ENCODE peak calls at places on chromosomes 2 and 18, in seven cellular contexts. V is GM12892, G is HepG2, U is K562, Y is SK-N-SH, L is H1, A is GM12878. X is an unnamed sample.

GRCh38 chr18:45212186-45213039 is 402.9 kb upstream of the SLC14A2 start:
- DNase-seq in V (peak), G (peak), U (peak), Y (peak), L (peak), A (peak), X (peak)

GRCh38 chr2:19955544-19956422 is 34.1 kb downstream of the WDR35 start:
- DNase-seq in V (peak), G (peak), U (peak), Y (peak), L (peak), A (peak), X (peak)

GRCh38 chr2:7788736-7789135 is 871.5 kb downstream of the RNF144A start:
- DNase-seq in V (no peak), G (no peak), U (no peak), Y (no peak), L (no peak), A (no peak), X (no peak)

GRCh38 chr18:7084080-7084765 is 33.4 kb downstream of the LAMA1 start:
- DNase-seq in V (no peak), G (no peak), U (no peak), Y (no peak), L (no peak), A (peak), X (no peak)

GRCh38 chr2:113806217-113806913 is 49.9 kb upstream of the SLC35F5 start:
- DNase-seq in V (no peak), G (no peak), U (no peak), Y (no peak), L (no peak), A (no peak), X (no peak)

GRCh38 chr2:184425083-184425482 is 173.2 kb upstream of the ZNF804A start:
- DNase-seq in V (no peak), G (no peak), U (no peak), Y (no peak), L (no peak), A (no peak), X (no peak)

GRCh38 chr2:96150007-96150406 is 4.8 kb upstream of the DUSP2 start:
- DNase-seq in V (no peak), G (no peak), U (no peak), Y (no peak), L (no peak), A (no peak), X (no peak)

GRCh38 chr2:8517850-8518480 is 163.9 kb upstream of the ID2 start:
- DNase-seq in V (no peak), G (no peak), U (no peak), Y (no peak), L (no peak), A (no peak), X (no peak)

DNA sequence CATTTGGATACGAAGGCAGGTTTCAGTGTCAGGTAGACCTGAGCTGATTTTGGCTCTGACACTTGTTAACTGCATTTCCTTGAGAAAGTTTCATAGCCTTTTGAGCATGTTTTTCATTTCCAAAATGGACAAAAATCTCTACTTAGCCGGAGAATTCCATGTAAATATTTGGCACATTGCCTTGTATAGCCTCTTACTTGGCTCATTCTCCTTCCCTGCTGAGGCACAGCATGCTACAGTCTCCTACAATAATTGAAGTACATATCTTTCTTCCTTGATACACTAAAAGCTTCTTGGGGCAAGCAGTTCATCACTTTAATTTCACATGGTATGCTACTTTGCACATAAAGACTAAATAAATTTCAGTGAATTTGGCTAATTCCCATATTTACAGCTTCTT is 772.2 kb upstream of the CHAC2 start:
- DNase-seq in V (no peak), G (no peak), U (no peak), Y (no peak), L (no peak), A (no peak), X (no peak)
- TF ChIP-seq TAF1 in V (no peak), G (no peak), U (no peak), Y (no peak), L (no peak), A (no peak), X (no peak)

DNA sequence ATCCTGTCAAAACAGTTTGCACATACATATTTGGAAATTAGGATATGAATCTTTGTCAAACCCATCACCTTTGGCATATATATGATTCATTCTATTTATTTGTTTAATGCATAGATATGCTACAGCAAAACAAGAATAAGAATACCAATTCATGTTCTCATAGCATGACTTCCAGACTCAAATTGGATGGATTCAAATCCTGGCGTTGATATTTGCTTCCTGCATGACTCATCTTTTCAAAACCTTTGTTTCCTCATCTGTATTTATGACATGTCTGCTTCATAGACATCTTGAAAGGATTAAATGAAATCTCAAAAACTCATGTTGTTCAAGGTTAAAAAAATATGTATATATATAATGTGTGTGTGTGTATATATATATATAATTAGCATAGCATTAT is 261.3 kb downstream of the MBD5 start:
- DNase-seq in V (no peak), G (no peak), U (no peak), Y (no peak), L (no peak), A (no peak), X (no peak)
- TF ChIP-seq TAF1 in V (no peak), G (no peak), U (no peak), Y (no peak), L (no peak), A (no peak), X (no peak)

GRCh38 chr2:10457846-10458563 is 9.9 kb upstream of the ODC1 start:
- DNase-seq in V (no peak), G (no peak), U (no peak), Y (no peak), L (no peak), A (no peak), X (no peak)
- TF ChIP-seq TAF1 in V (no peak), G (no peak), U (no peak), Y (no peak), L (no peak), A (no peak), X (no peak)

DNA sequence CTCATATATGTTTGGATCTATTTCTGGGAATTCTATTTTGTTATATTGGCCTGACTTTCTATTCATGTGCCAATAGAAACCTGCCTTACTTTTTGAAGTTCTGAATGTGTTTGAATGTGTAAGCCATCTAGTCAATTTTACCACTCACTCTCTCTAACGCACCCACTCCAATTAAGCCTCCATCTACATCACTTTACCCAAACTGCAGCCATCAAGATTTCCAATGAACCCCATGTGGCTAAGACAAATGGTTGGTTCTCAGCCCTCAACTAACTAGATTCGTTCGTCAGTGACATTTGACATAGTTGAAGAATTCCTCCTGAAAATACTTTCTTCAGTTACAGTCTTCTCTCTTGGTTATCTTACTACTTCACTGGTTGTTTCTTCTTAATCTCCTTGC is 137.3 kb upstream of the FSHR start:
- DNase-seq in V (no peak), G (no peak), U (no peak), Y (no peak), L (no peak), A (no peak), X (no peak)
- TF ChIP-seq TAF1 in V (no peak), G (no peak), U (no peak), Y (no peak), L (no peak), A (no peak), X (no peak)

GRCh38 chr2:164066095-164066494 is 330.3 kb upstream of the FIGN start:
- DNase-seq in V (no peak), G (no peak), U (no peak), Y (no peak), L (no peak), A (no peak), X (no peak)
- TF ChIP-seq TAF1 in V (no peak), G (no peak), U (no peak), Y (no peak), L (no peak), A (no peak), X (no peak)

GRCh38 chr2:107932483-107932882 is 53.8 kb upstream of the SLC5A7 start:
- DNase-seq in V (no peak), G (no peak), U (no peak), Y (no peak), L (no peak), A (no peak), X (no peak)

GRCh38 chr2:107927034-107927534 is 59.2 kb upstream of the SLC5A7 start:
- DNase-seq in V (no peak), G (no peak), U (no peak), Y (no peak), L (no peak), A (no peak), X (no peak)

GRCh38 chr2:107936427-107937359 is 49.6 kb upstream of the SLC5A7 start:
- DNase-seq in V (no peak), G (peak), U (peak), Y (peak), L (no peak), A (no peak), X (no peak)

DNA sequence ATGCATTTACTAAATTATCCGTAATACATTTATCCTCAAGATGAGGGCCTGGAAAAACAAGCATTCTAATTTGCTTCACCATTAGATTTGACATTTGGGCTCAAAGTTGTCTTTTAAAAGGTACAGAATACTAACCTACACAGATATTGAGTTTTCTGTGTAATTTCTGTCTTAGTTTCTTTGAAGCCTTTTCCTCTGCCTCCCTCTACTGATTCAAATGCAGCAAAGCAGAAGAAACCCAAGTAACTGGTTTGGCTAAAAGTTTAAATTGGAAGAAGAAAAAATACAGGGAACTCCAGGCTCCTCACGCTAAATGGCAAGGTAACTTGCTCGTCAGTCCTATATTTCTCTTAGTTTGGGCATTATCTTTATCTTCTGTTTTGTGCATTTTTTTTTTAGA is 53.3 kb upstream of the SLC5A7 start:
- DNase-seq in V (no peak), G (no peak), U (no peak), Y (no peak), L (no peak), A (no peak), X (no peak)
- TF ChIP-seq TAF1 in V (no peak), G (no peak), U (no peak), Y (no peak), L (no peak), A (no peak), X (no peak)

GRCh38 chr2:46943881-46944798 is 28.5 kb upstream of the MCFD2 start:
- DNase-seq in V (peak), G (no peak), U (no peak), Y (no peak), L (no peak), A (peak), X (peak)

GRCh38 chr2:46950314-46950713 is 34.7 kb upstream of the MCFD2 start:
- DNase-seq in V (no peak), G (no peak), U (no peak), Y (no peak), L (no peak), A (no peak), X (no peak)

GRCh38 chr2:46945671-46946070 is 30.1 kb upstream of the MCFD2 start:
- DNase-seq in V (no peak), G (no peak), U (no peak), Y (no peak), L (no peak), A (no peak), X (no peak)

GRCh38 chr2:46951290-46952064 is 35.9 kb upstream of the MCFD2 start:
- DNase-seq in V (no peak), G (no peak), U (no peak), Y (no peak), L (no peak), A (no peak), X (no peak)

GRCh38 chr2:46947841-46948240 is 32.2 kb upstream of the MCFD2 start:
- DNase-seq in V (no peak), G (no peak), U (no peak), Y (no peak), L (no peak), A (no peak), X (no peak)
- TF ChIP-seq TAF1 in V (no peak), G (no peak), U (no peak), Y (no peak), L (no peak), A (no peak), X (no peak)